ENCODE peak calls at places on chromosomes 13 and 19, in ten cellular contexts. A is fibroblast of lung, Q is HCT116, L is Karpas-422, C is PC-3, M is neuronal stem cell, H is IMR-90, X is SK-N-SH, G is GM23248, N is neural progenitor cell. I is an unnamed sample. For H3K4me1, the result is how much of the 10 kb centered on the place peaks cover.

GRCh38 chr19:13066933-13067831 is 35.5 kb downstream of the LYL1 start:
- DNase-seq in A (no peak), L (no peak), M (no peak), X (no peak), N (no peak), C (no peak), G (no peak), Q (no peak), H (no peak), I (no peak)

GRCh38 chr13:40061466-40062450 is 406.3 kb downstream of the COG6 start:
- DNase-seq in N (no peak), L (peak), A (peak), G (peak), C (no peak), X (no peak), M (no peak), Q (no peak), H (no peak), I (no peak)

GRCh38 chr13:113044431-113045114 is 61.0 kb upstream of the F7 start:
- DNase-seq in H (no peak), M (no peak), C (no peak), N (no peak), Q (no peak), L (no peak), X (no peak), G (peak), A (no peak), I (no peak)

GRCh38 chr13:30618186-30618937 is 642 bp downstream of the USPL1 start:
- DNase-seq in M (peak), G (peak), N (peak), H (no peak), X (no peak), L (peak), Q (no peak), A (peak), C (peak), I (peak)

GRCh38 chr13:22111961-22112360 is 441.1 kb downstream of the FGF9 start:
- DNase-seq in G (no peak), M (no peak), N (no peak), C (no peak), A (no peak), H (no peak), X (no peak), L (no peak), Q (no peak), I (no peak)

GRCh38 chr13:110119943-110120905 is 186.7 kb downstream of the COL4A1 start:
- DNase-seq in M (no peak), N (no peak), H (peak), X (no peak), G (peak), A (peak), L (no peak), C (peak), Q (no peak), I (no peak)

GRCh38 chr19:10104665-10105221 is 1.4 kb upstream of the PPAN start:
- DNase-seq in A (no peak), H (no peak), X (no peak), G (no peak), L (peak), M (no peak), N (no peak), Q (no peak), C (no peak), I (no peak)

GRCh38 chr13:76425930-76426329 is 460.3 kb downstream of the KCTD12 start:
- DNase-seq in N (no peak), L (no peak), G (peak), Q (no peak), M (no peak), H (peak), C (peak), X (no peak), A (peak), I (peak)

GRCh38 chr13:21948781-21949474 is 278.1 kb downstream of the FGF9 start:
- DNase-seq in Q (no peak), M (no peak), N (no peak), X (no peak), H (no peak), A (no peak), G (no peak), L (no peak), C (no peak), I (no peak)

GRCh38 chr13:98461525-98462240 is 115.2 kb downstream of the STK24 start:
- DNase-seq in N (peak), A (no peak), G (no peak), Q (no peak), H (no peak), C (no peak), L (no peak), M (no peak), X (no peak), I (no peak)

GRCh38 chr19:5967994-5968430 is 9.9 kb downstream of the RANBP3 start:
- DNase-seq in N (peak), G (peak), M (peak), A (peak), L (peak), H (peak), C (peak), Q (peak), X (peak), I (peak)

GRCh38 chr19:4327252-4327876 is 11.3 kb downstream of the STAP2 start:
- DNase-seq in H (peak), G (peak), X (peak), N (peak), A (peak), Q (no peak), C (no peak), M (peak), L (peak), I (peak)

GRCh38 chr13:40911341-40911740 is 107.8 kb downstream of the ELF1 start:
- DNase-seq in N (no peak), H (no peak), A (no peak), X (peak), Q (no peak), C (no peak), M (no peak), L (peak), G (no peak), I (no peak)

GRCh38 chr19:53813996-53814395 is 10.1 kb downstream of the NLRP12 start:
- DNase-seq in G (peak), X (no peak), C (peak), A (peak), Q (no peak), N (no peak), L (no peak), M (no peak), H (peak), I (no peak)

GRCh38 chr19:2328401-2329161 is at the start of the genes LSM7 and SPPL2B:
- DNase-seq in X (peak), Q (peak), L (peak), C (peak), A (peak), G (peak), N (peak), M (peak), H (peak), I (peak)

GRCh38 chr13:114224201-114224600 is 10.5 kb upstream of the CDC16 start:
- DNase-seq in C (no peak), A (no peak), N (no peak), L (no peak), M (no peak), G (no peak), X (no peak), Q (no peak), H (no peak), I (no peak)

GRCh38 chr19:4559569-4559968 is at the start of gene SEMA6B:
- DNase-seq in Q (no peak), G (no peak), N (no peak), L (no peak), X (no peak), C (no peak), A (no peak), M (no peak), H (no peak), I (peak)

GRCh38 chr13:41413907-41414306 is 43.4 kb upstream of the RGCC start:
- DNase-seq in M (no peak), G (no peak), X (no peak), C (no peak), H (no peak), L (no peak), N (no peak), A (no peak), Q (no peak), I (no peak)

GRCh38 chr13:83377486-83377885 is 504.8 kb downstream of the SLITRK1 start:
- DNase-seq in L (no peak), Q (no peak), H (peak), X (no peak), G (peak), C (no peak), N (no peak), M (no peak), A (no peak), I (no peak)

GRCh38 chr13:37531054-37531453 is 67.5 kb downstream of the POSTN start:
- DNase-seq in X (no peak), N (no peak), M (no peak), A (peak), H (peak), L (no peak), G (peak), C (no peak), Q (no peak), I (no peak)

GRCh38 chr13:41827507-41828213 is 133.2 kb downstream of the VWA8 start:
- DNase-seq in C (peak), M (no peak), Q (peak), G (peak), X (no peak), A (peak), N (no peak), H (peak), L (no peak), I (peak)

GRCh38 chr13:26328326-26328725 is 74.4 kb downstream of the CDK8 start:
- DNase-seq in M (no peak), A (no peak), C (peak), Q (no peak), X (no peak), L (no peak), H (no peak), G (no peak), N (no peak), I (no peak)

GRCh38 chr13:99746857-99747710 is 224.5 kb downstream of the ZIC5 start:
- DNase-seq in N (peak), Q (no peak), X (no peak), L (no peak), C (no peak), G (no peak), A (no peak), M (peak), H (no peak), I (no peak)

GRCh38 chr13:32381539-32381938 is 46.4 kb downstream of the N4BP2L1 start:
- DNase-seq in N (peak), X (peak), A (peak), C (peak), G (peak), H (peak), M (peak), Q (peak), L (peak), I (peak)

GRCh38 chr19:6616011-6616410 is 25.1 kb upstream of the CD70 start:
- DNase-seq in N (no peak), Q (no peak), X (no peak), M (no peak), C (peak), H (no peak), L (no peak), G (peak), A (peak), I (no peak)

GRCh38 chr13:113559061-113559460 is 25.5 kb upstream of the TFDP1 start:
- DNase-seq in A (no peak), H (no peak), N (no peak), C (no peak), Q (no peak), M (no peak), G (no peak), X (no peak), L (no peak), I (no peak)

DNA sequence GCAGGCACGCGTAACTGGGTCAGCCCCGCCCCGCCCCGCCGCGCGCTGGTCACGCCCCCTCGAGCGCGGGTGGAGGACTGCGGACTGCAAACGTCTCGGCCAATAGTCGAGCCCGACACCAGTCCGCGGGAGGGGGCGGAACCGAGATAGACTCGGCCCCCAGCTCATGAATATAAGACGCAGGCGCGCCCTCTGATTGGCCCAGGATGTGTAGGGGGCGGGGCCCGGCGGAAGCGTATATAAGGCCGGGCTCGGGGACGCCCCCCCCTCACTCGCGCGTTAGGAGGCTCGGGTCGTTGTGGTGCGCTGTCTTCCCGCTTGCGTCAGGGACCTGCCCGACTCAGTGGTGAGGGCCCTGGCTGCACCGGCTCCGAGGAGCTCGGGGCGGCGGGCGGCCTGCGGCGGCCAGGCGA is at the start of gene CIRBP:
- DNase-seq in H (peak), L (peak), G (peak), C (peak), Q (peak), N (peak), A (peak), X (peak), M (peak), I (peak)
- H3K4me1 ChIP-seq in H (under half), L (half or more), G (under half), C (half or more), Q (under half), N (half or more), A (under half), X (under half), M (under half), I (under half)

GRCh38 chr13:28744091-28744536 is 25.3 kb upstream of the SLC46A3 start:
- DNase-seq in G (peak), N (no peak), X (no peak), C (peak), Q (no peak), A (peak), H (peak), M (no peak), L (no peak), I (peak)

GRCh38 chr13:28739376-28739775 is 20.6 kb upstream of the SLC46A3 start:
- DNase-seq in Q (no peak), A (no peak), X (no peak), C (no peak), H (no peak), M (no peak), G (no peak), L (no peak), N (no peak), I (no peak)

GRCh38 chr13:28743499-28744083 is 24.8 kb upstream of the SLC46A3 start:
- DNase-seq in L (no peak), X (no peak), G (no peak), N (no peak), C (no peak), M (no peak), Q (no peak), A (no peak), H (no peak), I (no peak)

GRCh38 chr13:28743045-28743444 is 24.3 kb upstream of the SLC46A3 start:
- DNase-seq in X (no peak), G (no peak), M (no peak), N (no peak), A (no peak), C (no peak), H (no peak), L (no peak), Q (no peak), I (no peak)

DNA sequence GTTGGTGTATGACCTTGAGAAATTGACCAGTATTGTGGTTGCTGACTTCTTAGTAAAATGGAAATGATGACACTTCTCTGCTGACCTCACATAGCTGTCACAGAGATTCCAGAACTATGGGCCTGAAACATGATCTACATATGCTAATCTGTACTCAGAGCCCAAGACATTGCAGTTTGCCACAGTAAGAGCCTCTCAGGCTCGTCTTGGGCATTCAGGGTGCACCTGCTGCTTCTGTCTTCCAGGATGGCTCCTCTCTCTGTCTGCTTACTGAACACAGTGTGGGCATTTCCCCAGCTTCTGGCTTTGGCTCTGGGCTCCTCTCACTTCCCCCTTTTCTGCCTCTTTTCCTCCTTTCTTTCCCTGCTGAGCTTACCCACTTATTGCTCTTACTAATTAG is 22.3 kb upstream of the SLC46A3 start:
- DNase-seq in H (peak), N (no peak), L (no peak), Q (no peak), A (no peak), X (no peak), M (no peak), G (no peak), C (no peak), I (no peak)
- H3K27ac ChIP-seq in H (no peak), N (no peak), L (no peak), Q (no peak), A (no peak), X (no peak), M (no peak), G (no peak), C (no peak), I (no peak)

GRCh38 chr19:44608391-44608821 is 5.0 kb upstream of the IGSF23 start:
- DNase-seq in C (peak), G (peak), N (no peak), A (peak), H (peak), M (no peak), Q (no peak), X (no peak), L (no peak), I (peak)

GRCh38 chr19:44605547-44605946 is 7.8 kb upstream of the IGSF23 start:
- DNase-seq in A (no peak), L (no peak), N (no peak), H (no peak), Q (no peak), X (no peak), G (no peak), M (no peak), C (no peak), I (no peak)

GRCh38 chr19:44607049-44607448 is 6.3 kb upstream of the IGSF23 start:
- DNase-seq in C (peak), M (no peak), G (peak), N (no peak), Q (no peak), A (peak), L (no peak), H (peak), X (no peak), I (peak)

GRCh38 chr19:44609219-44609618 is 4.1 kb upstream of the IGSF23 start:
- DNase-seq in L (no peak), H (peak), G (peak), M (no peak), Q (no peak), N (no peak), A (peak), X (no peak), C (no peak), I (no peak)

GRCh38 chr19:44607917-44608316 is 5.4 kb upstream of the IGSF23 start:
- DNase-seq in A (no peak), C (no peak), H (no peak), G (no peak), Q (no peak), N (no peak), L (no peak), X (no peak), M (no peak), I (no peak)
- H2AFZ ChIP-seq in A (no peak), C (no peak), H (no peak), G (no peak), Q (no peak), N (no peak), L (no peak), X (peak), M (no peak), I (no peak)

GRCh38 chr19:17076539-17076919 is 952 bp downstream of the MYO9B start:
- DNase-seq in N (peak), C (peak), H (no peak), A (no peak), Q (no peak), L (peak), X (no peak), G (peak), M (no peak), I (peak)
- H3K4me1 ChIP-seq in N (under half), C (under half), H (under half), A (under half), Q (under half), L (half or more), X (under half), G (under half), M (under half), I (under half)

DNA sequence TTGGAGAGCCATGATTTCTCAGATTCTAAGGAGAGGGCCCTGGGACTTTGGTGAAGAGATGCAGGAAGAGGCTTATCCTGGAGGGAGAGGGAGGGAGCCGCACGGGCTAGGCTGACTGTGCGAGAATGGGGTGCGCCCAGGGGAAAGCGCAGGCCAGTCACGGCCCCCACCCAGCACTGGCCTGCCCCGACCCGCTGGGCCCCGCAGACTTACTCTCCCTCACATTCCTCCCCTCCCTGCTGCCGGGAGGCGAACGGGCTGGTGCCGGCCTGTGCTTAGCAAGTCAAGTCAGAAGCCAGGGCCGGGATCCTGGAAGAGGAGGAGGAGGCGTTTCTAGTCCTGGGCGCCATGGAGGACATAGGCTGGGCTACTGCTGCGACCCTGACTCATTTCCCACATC is 120.0 kb downstream of the CRYL1 start:
- DNase-seq in N (peak), L (no peak), G (no peak), X (no peak), C (no peak), M (peak), Q (no peak), H (no peak), A (no peak), I (no peak)
- H3K27ac ChIP-seq in N (no peak), L (no peak), G (no peak), X (no peak), C (no peak), M (no peak), Q (no peak), H (no peak), A (no peak), I (no peak)

DNA sequence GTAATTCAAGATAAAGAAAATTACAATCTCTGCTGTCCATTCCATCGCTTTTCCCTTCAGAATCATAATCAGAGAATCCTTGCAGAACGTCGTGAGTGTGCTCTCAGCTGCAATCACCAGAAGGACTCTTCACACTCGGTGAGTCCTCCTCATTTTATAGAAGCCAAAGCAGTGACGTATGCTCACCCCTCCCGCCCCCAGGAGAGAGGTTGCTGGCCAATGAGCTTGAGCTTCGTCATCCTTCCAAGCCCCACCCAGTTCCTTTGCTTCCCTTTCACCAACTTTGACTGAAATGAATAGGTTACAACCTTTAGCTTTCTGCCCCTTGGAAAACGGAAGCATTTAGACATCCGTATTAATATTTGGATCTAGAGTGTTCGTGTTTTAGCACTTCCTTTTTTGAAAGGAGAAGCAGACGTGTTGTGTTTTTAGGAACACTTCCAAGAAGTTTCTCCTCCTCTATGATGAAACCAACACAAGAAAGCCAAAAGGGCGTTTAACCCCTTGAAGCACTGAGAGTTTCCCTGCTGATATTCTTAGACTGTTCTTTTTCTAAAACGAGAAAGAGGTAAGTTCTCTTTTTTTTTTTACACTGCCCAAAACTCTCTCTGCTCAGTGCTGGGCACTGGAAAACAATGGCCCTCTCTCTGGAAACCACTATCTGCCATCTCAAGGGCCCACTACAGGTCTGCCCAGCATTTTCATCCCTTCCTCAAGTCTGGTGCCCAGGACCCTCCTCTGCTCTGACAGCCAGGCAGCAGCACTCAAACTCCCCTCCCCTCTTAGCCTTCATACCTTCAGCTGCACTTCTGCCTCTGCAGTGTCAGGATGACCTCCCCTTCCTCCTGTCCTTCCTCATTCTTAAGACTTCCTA is 44.3 kb upstream of the CEACAM21 start:
- DNase-seq in C (no peak), M (no peak), G (peak), H (peak), X (no peak), Q (no peak), N (no peak), A (peak), L (peak), I (peak)
- H2AFZ ChIP-seq in C (no peak), M (no peak), G (peak), H (no peak), X (no peak), Q (peak), N (no peak), A (peak), L (peak), I (no peak)

I was measured in endothelial cell of umbilical vein.